ENCODE peak calls at places on chromosomes 2 and 18, in ten cellular contexts. One of them, this sample, is unnamed.
A peak's percentile ranks its signal among the peaks of the same experiment; 100 is the strongest.

GRCh38 chr2:112304298-112304941 is 29.0 kb downstream of the ZC3H6 start:
- DNase-seq in NCI-H1694: no peak
- DNase-seq in LoVo: no peak
- DNase-seq in CD8-positive, alpha-beta T cell: no peak
- DNase-seq in NCI-H2081: no peak
- DNase-seq in kidney glomerular epithelial cell: no peak
- DNase-seq in mesenteric fat pad: no peak
- DNase-seq in hepatic stellate cell: no peak
- DNase-seq in T-helper 2 cell: no peak
- DNase-seq in Caki2: no peak
- DNase-seq in this sample: no peak

GRCh38 chr2:112031916-112032582 is 23.0 kb upstream of the TMEM87B start:
- DNase-seq in NCI-H1694: no peak
- DNase-seq in LoVo: no peak
- DNase-seq in mesenteric fat pad: no peak
- DNase-seq in NCI-H2081: no peak
- DNase-seq in Caki2: peak; percentile 36
- DNase-seq in hepatic stellate cell: no peak
- DNase-seq in T-helper 2 cell: no peak
- DNase-seq in kidney glomerular epithelial cell: no peak
- DNase-seq in CD8-positive, alpha-beta T cell: no peak
- DNase-seq in this sample: peak; percentile 25

GRCh38 chr2:70691497-70691896 is 76.5 kb downstream of the ADD2 start:
- DNase-seq in CD8-positive, alpha-beta T cell: no peak
- DNase-seq in mesenteric fat pad: no peak
- DNase-seq in LoVo: no peak
- DNase-seq in Caki2: no peak
- DNase-seq in NCI-H2081: no peak
- DNase-seq in hepatic stellate cell: no peak
- DNase-seq in kidney glomerular epithelial cell: no peak
- DNase-seq in T-helper 2 cell: no peak
- DNase-seq in NCI-H1694: no peak
- DNase-seq in this sample: no peak

GRCh38 chr2:232891621-232892071 is 21.6 kb downstream of the SNORC start:
- DNase-seq in LoVo: no peak
- DNase-seq in Caki2: no peak
- DNase-seq in NCI-H2081: peak; percentile 21
- DNase-seq in hepatic stellate cell: peak; percentile 35
- DNase-seq in CD8-positive, alpha-beta T cell: no peak
- DNase-seq in mesenteric fat pad: no peak
- DNase-seq in kidney glomerular epithelial cell: peak; percentile 77
- DNase-seq in T-helper 2 cell: no peak
- DNase-seq in NCI-H1694: no peak
- DNase-seq in this sample: no peak

GRCh38 chr2:113141451-113141850 is 14.1 kb downstream of the IL1RN start:
- DNase-seq in mesenteric fat pad: no peak
- DNase-seq in NCI-H2081: no peak
- DNase-seq in CD8-positive, alpha-beta T cell: no peak
- DNase-seq in T-helper 2 cell: no peak
- DNase-seq in NCI-H1694: no peak
- DNase-seq in hepatic stellate cell: no peak
- DNase-seq in Caki2: no peak
- DNase-seq in LoVo: no peak
- DNase-seq in kidney glomerular epithelial cell: no peak
- DNase-seq in this sample: no peak

GRCh38 chr2:100029460-100029859 is 112.9 kb downstream of the AFF3 start:
- DNase-seq in NCI-H1694: no peak
- DNase-seq in Caki2: no peak
- DNase-seq in NCI-H2081: no peak
- DNase-seq in hepatic stellate cell: no peak
- DNase-seq in kidney glomerular epithelial cell: no peak
- DNase-seq in LoVo: no peak
- DNase-seq in T-helper 2 cell: no peak
- DNase-seq in mesenteric fat pad: no peak
- DNase-seq in CD8-positive, alpha-beta T cell: no peak
- DNase-seq in this sample: peak; percentile 19

GRCh38 chr18:50528806-50529205 is 31.1 kb upstream of the MAPK4 start:
- DNase-seq in Caki2: no peak
- DNase-seq in LoVo: no peak
- DNase-seq in NCI-H1694: no peak
- DNase-seq in CD8-positive, alpha-beta T cell: no peak
- DNase-seq in NCI-H2081: no peak
- DNase-seq in hepatic stellate cell: no peak
- DNase-seq in T-helper 2 cell: no peak
- DNase-seq in mesenteric fat pad: no peak
- DNase-seq in kidney glomerular epithelial cell: no peak
- DNase-seq in this sample: no peak

GRCh38 chr2:211241891-211242290 is 685.5 kb downstream of the CPS1 start:
- DNase-seq in T-helper 2 cell: no peak
- DNase-seq in Caki2: no peak
- DNase-seq in kidney glomerular epithelial cell: no peak
- DNase-seq in CD8-positive, alpha-beta T cell: no peak
- DNase-seq in LoVo: no peak
- DNase-seq in mesenteric fat pad: no peak
- DNase-seq in hepatic stellate cell: no peak
- DNase-seq in NCI-H2081: no peak
- DNase-seq in NCI-H1694: no peak
- DNase-seq in this sample: no peak

GRCh38 chr2:205574041-205574440 is 108.3 kb upstream of the NRP2 start:
- DNase-seq in T-helper 2 cell: no peak
- DNase-seq in Caki2: no peak
- DNase-seq in LoVo: no peak
- DNase-seq in kidney glomerular epithelial cell: no peak
- DNase-seq in mesenteric fat pad: no peak
- DNase-seq in CD8-positive, alpha-beta T cell: no peak
- DNase-seq in NCI-H2081: no peak
- DNase-seq in NCI-H1694: no peak
- DNase-seq in hepatic stellate cell: no peak
- DNase-seq in this sample: no peak

GRCh38 chr2:173099804-173100203 is 24.2 kb downstream of the MAP3K20 start:
- DNase-seq in NCI-H1694: no peak
- DNase-seq in hepatic stellate cell: no peak
- DNase-seq in LoVo: no peak
- DNase-seq in CD8-positive, alpha-beta T cell: no peak
- DNase-seq in NCI-H2081: no peak
- DNase-seq in Caki2: no peak
- DNase-seq in T-helper 2 cell: peak; percentile 59
- DNase-seq in kidney glomerular epithelial cell: no peak
- DNase-seq in mesenteric fat pad: no peak
- DNase-seq in this sample: no peak